ENCODE peak calls at places on chromosomes 2 and 18, in seven cellular contexts. R, I, W, T, X, E and V are unnamed samples.

GRCh38 chr2:237700583-237701032 is 73.2 kb downstream of the LRRFIP1 start:
- DNase-seq in W (no peak), X (no peak), R (peak), E (no peak), T (no peak), I (peak), V (peak)

GRCh38 chr18:50707841-50708240 is 112.0 kb downstream of the MRO start:
- DNase-seq in E (no peak), W (no peak), X (no peak), I (no peak), R (no peak), T (no peak), V (no peak)

GRCh38 chr2:20074001-20074648 is 22.7 kb upstream of the LAPTM4A start:
- DNase-seq in R (no peak), I (no peak), X (no peak), E (no peak), T (no peak), W (no peak), V (no peak)

GRCh38 chr2:235217814-235218213 is 266.0 kb downstream of the SH3BP4 start:
- DNase-seq in I (peak), T (no peak), E (no peak), W (no peak), R (peak), X (no peak), V (no peak)

GRCh38 chr18:48791636-48792105 is 159.1 kb downstream of the SMAD7 start:
- DNase-seq in E (no peak), X (no peak), I (no peak), W (no peak), R (peak), T (no peak), V (no peak)

GRCh38 chr18:31061945-31062344 is 19.4 kb upstream of the DSC3 start:
- DNase-seq in R (no peak), W (no peak), E (no peak), I (no peak), T (no peak), X (no peak), V (no peak)

GRCh38 chr18:9000736-9001135 is 101.8 kb upstream of the NDUFV2 start:
- DNase-seq in W (no peak), R (no peak), X (no peak), E (no peak), I (no peak), T (no peak), V (no peak)

GRCh38 chr2:24040511-24040910 is 6.7 kb downstream of the WDCP start:
- DNase-seq in X (no peak), T (no peak), I (no peak), W (no peak), E (no peak), R (no peak), V (no peak)

GRCh38 chr2:12733846-12734245 is 17.1 kb downstream of the TRIB2 start:
- DNase-seq in R (no peak), T (peak), I (no peak), X (no peak), W (peak), E (no peak), V (no peak)

GRCh38 chr2:187504312-187504921 is 49.8 kb downstream of the TFPI start:
- DNase-seq in W (no peak), R (peak), T (no peak), I (peak), X (no peak), E (no peak), V (no peak)

GRCh38 chr2:199660167-199660566 is 190.8 kb downstream of the FTCDNL1 start:
- DNase-seq in E (no peak), T (no peak), X (no peak), W (no peak), R (no peak), I (no peak), V (no peak)

GRCh38 chr2:151237422-151238012 is 24.1 kb downstream of the RBM43 start:
- DNase-seq in T (no peak), X (no peak), E (no peak), I (peak), R (peak), W (no peak), V (no peak)

GRCh38 chr18:31990823-31991222 is 27.8 kb upstream of the RNF125 start:
- DNase-seq in E (peak), R (peak), W (no peak), I (no peak), T (no peak), X (no peak), V (no peak)

GRCh38 chr2:188609321-188610049 is 317.8 kb downstream of the GULP1 start:
- DNase-seq in X (no peak), R (peak), E (no peak), I (no peak), W (no peak), T (no peak), V (no peak)

GRCh38 chr2:239564587-239564986 is 163.8 kb upstream of the HDAC4 start:
- DNase-seq in T (no peak), X (no peak), I (no peak), R (no peak), W (no peak), E (no peak), V (no peak)

GRCh38 chr2:142321706-142322280 is 191.0 kb upstream of the LRP1B start:
- DNase-seq in I (no peak), X (no peak), E (no peak), R (peak), W (no peak), T (no peak), V (no peak)

GRCh38 chr2:85843543-85843942 is 45.2 kb downstream of the ST3GAL5 start:
- DNase-seq in W (no peak), T (no peak), I (no peak), X (no peak), E (no peak), R (no peak), V (no peak)